ENCODE peak calls at places on chromosomes 13 and 19, in ten cellular contexts. T is SK-N-SH; M is naive thymus-derived CD8-positive, alpha-beta T cell; D is SK-MEL-5; I is stimulated activated CD4-positive, alpha-beta T cell treated with anti-CD3 and anti-CD28 coated beads, Interleukin-1b, Interleukin-23, amount 100 ng/mL, for 1 hour; R is progenitor cell of endocrine pancreas; N is NCI-H1105; W is pons; V is nucleus accumbens; J is stimulated activated CD8-positive, alpha-beta memory T cell treated with anti-CD3 and anti-CD28 coated beads, Interleukin-7, amount 100 ng/mL, for 1 hour. O is an unnamed sample.

GRCh38 chr13:101536079-101536478 is 83.6 kb downstream of the ITGBL1 start:
- DNase-seq in J (no peak), I (no peak), D (no peak), M (no peak), N (no peak), W (no peak), V (no peak), T (no peak), R (no peak), O (no peak)

GRCh38 chr13:43991773-43992201 is 112.1 kb downstream of the LACC1 start:
- DNase-seq in W (no peak), R (no peak), D (no peak), N (no peak), V (no peak), T (no peak), I (no peak), J (no peak), M (no peak), O (no peak)

GRCh38 chr19:42465827-42466280 is 23.1 kb upstream of the CXCL17 start:
- DNase-seq in J (no peak), M (no peak), T (no peak), N (no peak), D (no peak), I (no peak), V (no peak), R (no peak), W (peak), O (peak)

GRCh38 chr13:76668141-76668540 is 218.1 kb downstream of the KCTD12 start:
- DNase-seq in D (no peak), V (no peak), W (no peak), J (no peak), M (no peak), R (no peak), I (no peak), N (no peak), T (no peak), O (no peak)

GRCh38 chr19:2207991-2208860 is 27.9 kb downstream of the PLEKHJ1 start:
- DNase-seq in V (no peak), M (no peak), N (no peak), T (no peak), J (no peak), W (no peak), D (no peak), I (no peak), R (no peak), O (no peak)

GRCh38 chr19:29526730-29527499 is 1.1 kb downstream of the VSTM2B start:
- DNase-seq in D (no peak), V (no peak), M (no peak), J (no peak), W (no peak), R (no peak), N (peak), T (peak), I (no peak), O (no peak)

GRCh38 chr13:30479154-30479553 is 13.4 kb upstream of the HMGB1 start:
- DNase-seq in T (no peak), W (no peak), J (no peak), R (no peak), D (no peak), V (no peak), I (no peak), M (no peak), N (no peak), O (no peak)

GRCh38 chr13:111857846-111858560 is 208.9 kb upstream of the SOX1 start:
- DNase-seq in T (no peak), J (no peak), V (no peak), N (no peak), I (no peak), R (no peak), D (no peak), M (no peak), W (no peak), O (no peak)

GRCh38 chr19:36215276-36216171 is 618 bp downstream of the ZNF146 start:
- DNase-seq in R (no peak), I (no peak), T (peak), W (no peak), N (no peak), J (no peak), M (no peak), V (no peak), D (peak), O (no peak)

GRCh38 chr19:38035515-38036495 is 128.8 kb downstream of the SIPA1L3 start:
- DNase-seq in W (no peak), J (no peak), M (no peak), R (no peak), T (no peak), D (no peak), V (no peak), I (no peak), N (no peak), O (no peak)

GRCh38 chr13:96214804-96215445 is 125.0 kb downstream of the HS6ST3 start:
- DNase-seq in R (no peak), D (no peak), W (no peak), V (no peak), N (no peak), M (no peak), J (no peak), I (no peak), T (no peak), O (no peak)

O was measured in amygdala.